ENCODE peak calls at places on chromosomes 16 and 17, in seven cellular contexts. One of them, this sample, is unnamed.

GRCh38 chr17:21353326-21354010 is 22.7 kb upstream of the KCNJ12 start:
- DNase-seq in mammary epithelial cell: no peak
- DNase-seq in mucosa of descending colon: no peak
- DNase-seq in MCF 10A: no peak
- DNase-seq in neural crest cell: no peak
- DNase-seq in pancreas: no peak
- DNase-seq in uterus: no peak
- DNase-seq in this sample: no peak

GRCh38 chr16:88593489-88593888 is 23.3 kb downstream of the ZC3H18 start:
- DNase-seq in mucosa of descending colon: no peak
- DNase-seq in uterus: no peak
- DNase-seq in pancreas: no peak
- DNase-seq in neural crest cell: no peak
- DNase-seq in mammary epithelial cell: no peak
- DNase-seq in MCF 10A: no peak
- DNase-seq in this sample: no peak

GRCh38 chr16:85606920-85607319 is 6.2 kb upstream of the GSE1 start:
- DNase-seq in neural crest cell: no peak
- DNase-seq in mammary epithelial cell: no peak
- DNase-seq in uterus: no peak
- DNase-seq in pancreas: peak
- DNase-seq in mucosa of descending colon: no peak
- DNase-seq in MCF 10A: no peak
- DNase-seq in this sample: no peak

GRCh38 chr16:87499189-87499486 is 6.3 kb upstream of the ZCCHC14 start:
- DNase-seq in mucosa of descending colon: no peak
- DNase-seq in MCF 10A: peak
- DNase-seq in pancreas: no peak
- DNase-seq in uterus: no peak
- DNase-seq in mammary epithelial cell: peak
- DNase-seq in neural crest cell: no peak
- DNase-seq in this sample: no peak

GRCh38 chr16:17125671-17126070 is 345.1 kb downstream of the XYLT1 start:
- DNase-seq in pancreas: no peak
- DNase-seq in uterus: no peak
- DNase-seq in mucosa of descending colon: no peak
- DNase-seq in neural crest cell: no peak
- DNase-seq in MCF 10A: no peak
- DNase-seq in mammary epithelial cell: peak
- DNase-seq in this sample: no peak

GRCh38 chr17:17940451-17940911 is 31.7 kb downstream of the TOM1L2 start:
- DNase-seq in mucosa of descending colon: no peak
- DNase-seq in neural crest cell: no peak
- DNase-seq in uterus: no peak
- DNase-seq in pancreas: no peak
- DNase-seq in MCF 10A: no peak
- DNase-seq in mammary epithelial cell: no peak
- DNase-seq in this sample: no peak

GRCh38 chr16:71351558-71351901 is 7.0 kb upstream of the CALB2 start:
- DNase-seq in mucosa of descending colon: no peak
- DNase-seq in neural crest cell: no peak
- DNase-seq in mammary epithelial cell: no peak
- DNase-seq in pancreas: no peak
- DNase-seq in uterus: no peak
- DNase-seq in MCF 10A: peak
- DNase-seq in this sample: no peak

GRCh38 chr16:24178496-24178895 is 77.6 kb upstream of the CACNG3 start:
- DNase-seq in mammary epithelial cell: no peak
- DNase-seq in neural crest cell: peak
- DNase-seq in pancreas: no peak
- DNase-seq in uterus: no peak
- DNase-seq in mucosa of descending colon: peak
- DNase-seq in MCF 10A: peak
- DNase-seq in this sample: no peak

GRCh38 chr17:44314869-44315661 is 6.7 kb downstream of the RUNDC3A start:
- DNase-seq in neural crest cell: no peak
- DNase-seq in mammary epithelial cell: peak
- DNase-seq in uterus: no peak
- DNase-seq in mucosa of descending colon: no peak
- DNase-seq in MCF 10A: no peak
- DNase-seq in pancreas: no peak
- DNase-seq in this sample: no peak

GRCh38 chr16:26012376-26012775 is 320.6 kb downstream of the HS3ST4 start:
- DNase-seq in MCF 10A: no peak
- DNase-seq in neural crest cell: no peak
- DNase-seq in uterus: no peak
- DNase-seq in mucosa of descending colon: no peak
- DNase-seq in pancreas: no peak
- DNase-seq in mammary epithelial cell: no peak
- DNase-seq in this sample: no peak

GRCh38 chr17:4557626-4558310 is 2.6 kb upstream of the MYBBP1A start:
- DNase-seq in neural crest cell: no peak
- DNase-seq in MCF 10A: no peak
- DNase-seq in mucosa of descending colon: no peak
- DNase-seq in mammary epithelial cell: no peak
- DNase-seq in uterus: no peak
- DNase-seq in pancreas: no peak
- DNase-seq in this sample: no peak

GRCh38 chr16:27452569-27453475 is 50.8 kb downstream of the IL21R start:
- DNase-seq in neural crest cell: no peak
- DNase-seq in MCF 10A: no peak
- DNase-seq in mucosa of descending colon: no peak
- DNase-seq in pancreas: no peak
- DNase-seq in uterus: no peak
- DNase-seq in mammary epithelial cell: no peak
- DNase-seq in this sample: no peak

GRCh38 chr17:42775534-42776098 is 2.4 kb downstream of the VPS25 start:
- DNase-seq in uterus: no peak
- DNase-seq in mammary epithelial cell: no peak
- DNase-seq in pancreas: no peak
- DNase-seq in mucosa of descending colon: no peak
- DNase-seq in MCF 10A: peak
- DNase-seq in neural crest cell: no peak
- DNase-seq in this sample: no peak

GRCh38 chr17:29433551-29433950 is 43.4 kb downstream of the TAOK1 start:
- DNase-seq in MCF 10A: no peak
- DNase-seq in neural crest cell: no peak
- DNase-seq in uterus: no peak
- DNase-seq in mucosa of descending colon: no peak
- DNase-seq in mammary epithelial cell: no peak
- DNase-seq in pancreas: no peak
- DNase-seq in this sample: no peak

GRCh38 chr16:85717393-85718152 is 28.8 kb upstream of the GINS2 start:
- DNase-seq in mucosa of descending colon: peak
- DNase-seq in neural crest cell: peak
- DNase-seq in pancreas: peak
- DNase-seq in mammary epithelial cell: no peak
- DNase-seq in MCF 10A: peak
- DNase-seq in uterus: peak
- DNase-seq in this sample: peak

GRCh38 chr16:72189865-72190371 is 18.0 kb upstream of the PMFBP1 start:
- DNase-seq in uterus: no peak
- DNase-seq in MCF 10A: peak
- DNase-seq in neural crest cell: no peak
- DNase-seq in pancreas: no peak
- DNase-seq in mammary epithelial cell: peak
- DNase-seq in mucosa of descending colon: no peak
- DNase-seq in this sample: no peak

GRCh38 chr17:75876938-75877751 is 1.2 kb downstream of the TRIM47 start:
- DNase-seq in MCF 10A: peak
- DNase-seq in mammary epithelial cell: peak
- DNase-seq in pancreas: peak
- DNase-seq in mucosa of descending colon: peak
- DNase-seq in uterus: peak
- DNase-seq in neural crest cell: no peak
- DNase-seq in this sample: peak

GRCh38 chr17:38747385-38748328 is 479 bp downstream of the PCGF2 start:
- DNase-seq in mucosa of descending colon: peak
- DNase-seq in pancreas: peak
- DNase-seq in MCF 10A: no peak
- DNase-seq in mammary epithelial cell: peak
- DNase-seq in neural crest cell: peak
- DNase-seq in uterus: peak
- DNase-seq in this sample: peak

GRCh38 chr16:26598989-26599785 is 467.5 kb upstream of the C16orf82 start:
- DNase-seq in MCF 10A: no peak
- DNase-seq in uterus: no peak
- DNase-seq in pancreas: no peak
- DNase-seq in neural crest cell: no peak
- DNase-seq in mammary epithelial cell: no peak
- DNase-seq in mucosa of descending colon: no peak
- DNase-seq in this sample: no peak

DNA sequence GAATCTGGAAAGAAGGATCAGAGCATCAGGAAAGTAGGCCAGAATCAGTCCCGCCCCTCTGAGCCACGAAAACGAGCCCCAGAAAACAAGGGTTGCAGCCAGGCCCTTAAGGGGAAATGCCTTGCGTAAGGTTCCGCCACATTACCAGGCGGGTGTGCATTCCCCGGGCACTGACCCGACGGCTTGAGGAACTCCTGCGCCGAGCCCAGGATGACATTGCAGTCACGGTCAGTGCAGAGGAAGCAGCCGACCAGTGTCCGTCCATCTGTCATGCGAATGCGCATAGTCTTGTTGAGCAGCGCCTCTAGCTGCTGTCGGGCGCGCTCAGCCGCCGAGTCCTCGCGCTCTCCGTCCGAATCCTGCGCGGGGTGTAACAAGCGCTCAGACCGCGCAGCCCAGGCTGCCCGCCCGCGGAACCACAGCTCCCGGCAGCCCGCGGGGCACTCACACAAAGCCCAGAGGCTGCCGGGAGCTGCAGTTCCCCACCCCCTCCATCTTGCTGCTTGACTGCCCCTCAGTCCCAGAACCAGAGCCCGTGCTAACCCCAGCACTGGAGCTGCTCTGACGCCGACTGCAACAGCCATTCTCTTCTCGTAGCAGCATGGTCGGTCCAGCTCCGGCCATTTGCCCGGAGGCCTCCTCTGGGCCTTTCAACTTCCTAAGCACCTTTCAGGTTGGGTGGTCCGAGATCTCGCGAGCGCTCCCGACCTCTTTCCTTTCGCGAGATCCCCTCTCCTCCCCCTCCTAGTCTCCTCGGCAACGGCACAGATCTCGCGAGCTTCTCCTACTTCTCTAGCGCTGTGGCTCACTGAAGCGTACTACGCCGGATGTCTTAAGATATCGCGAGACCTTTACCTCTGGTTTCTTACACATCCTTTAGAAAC is at the start of gene NAA38:
- DNase-seq in uterus: peak
- DNase-seq in mammary epithelial cell: peak
- DNase-seq in pancreas: peak
- DNase-seq in MCF 10A: peak
- DNase-seq in neural crest cell: peak
- DNase-seq in mucosa of descending colon: peak
- DNase-seq in this sample: peak
- TF ChIP-seq CTCF in uterus: peak
- TF ChIP-seq CTCF in mammary epithelial cell: peak
- TF ChIP-seq CTCF in pancreas: no peak
- TF ChIP-seq CTCF in MCF 10A: peak
- TF ChIP-seq CTCF in neural crest cell: peak
- TF ChIP-seq CTCF in mucosa of descending colon: peak
- TF ChIP-seq CTCF in this sample: peak

GRCh38 chr17:79924639-79924976 is 85.4 kb upstream of the CBX4 start:
- DNase-seq in mammary epithelial cell: no peak
- DNase-seq in pancreas: no peak
- DNase-seq in neural crest cell: no peak
- DNase-seq in MCF 10A: no peak
- DNase-seq in uterus: no peak
- DNase-seq in mucosa of descending colon: no peak
- DNase-seq in this sample: no peak
- TF ChIP-seq CTCF in mammary epithelial cell: no peak
- TF ChIP-seq CTCF in pancreas: no peak
- TF ChIP-seq CTCF in neural crest cell: peak
- TF ChIP-seq CTCF in MCF 10A: no peak
- TF ChIP-seq CTCF in uterus: no peak
- TF ChIP-seq CTCF in mucosa of descending colon: no peak
- TF ChIP-seq CTCF in this sample: no peak

DNA sequence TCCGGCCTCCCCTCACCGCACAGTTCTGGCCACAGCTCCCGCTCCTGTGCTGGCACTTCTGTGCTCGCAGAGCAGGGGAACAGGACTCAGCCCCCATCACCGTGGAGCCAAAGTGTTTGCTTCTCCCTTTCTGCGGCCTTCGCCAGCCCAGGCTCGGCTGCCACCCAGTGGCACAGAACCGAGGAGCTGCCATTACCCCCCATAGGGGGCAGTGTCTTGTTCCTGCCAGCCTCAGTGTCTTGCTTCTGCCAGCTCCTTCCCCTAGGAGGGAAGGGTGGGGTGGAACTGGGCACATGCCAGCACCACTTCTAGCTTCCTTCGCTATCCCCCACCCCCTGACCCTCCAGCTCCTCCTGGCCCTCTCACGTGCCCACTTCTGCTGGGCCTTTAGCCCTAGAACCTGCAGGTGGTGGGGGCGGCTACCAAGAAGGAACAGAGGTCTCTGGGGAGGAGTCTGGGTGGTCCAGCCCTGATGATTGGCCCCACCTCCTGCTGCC is 645 bp upstream of the ELMO3 start:
- DNase-seq in mammary epithelial cell: peak
- DNase-seq in MCF 10A: peak
- DNase-seq in uterus: no peak
- DNase-seq in mucosa of descending colon: peak
- DNase-seq in neural crest cell: no peak
- DNase-seq in pancreas: no peak
- DNase-seq in this sample: peak
- TF ChIP-seq CTCF in mammary epithelial cell: peak
- TF ChIP-seq CTCF in MCF 10A: peak
- TF ChIP-seq CTCF in uterus: peak
- TF ChIP-seq CTCF in mucosa of descending colon: peak
- TF ChIP-seq CTCF in neural crest cell: peak
- TF ChIP-seq CTCF in pancreas: peak
- TF ChIP-seq CTCF in this sample: peak

DNA sequence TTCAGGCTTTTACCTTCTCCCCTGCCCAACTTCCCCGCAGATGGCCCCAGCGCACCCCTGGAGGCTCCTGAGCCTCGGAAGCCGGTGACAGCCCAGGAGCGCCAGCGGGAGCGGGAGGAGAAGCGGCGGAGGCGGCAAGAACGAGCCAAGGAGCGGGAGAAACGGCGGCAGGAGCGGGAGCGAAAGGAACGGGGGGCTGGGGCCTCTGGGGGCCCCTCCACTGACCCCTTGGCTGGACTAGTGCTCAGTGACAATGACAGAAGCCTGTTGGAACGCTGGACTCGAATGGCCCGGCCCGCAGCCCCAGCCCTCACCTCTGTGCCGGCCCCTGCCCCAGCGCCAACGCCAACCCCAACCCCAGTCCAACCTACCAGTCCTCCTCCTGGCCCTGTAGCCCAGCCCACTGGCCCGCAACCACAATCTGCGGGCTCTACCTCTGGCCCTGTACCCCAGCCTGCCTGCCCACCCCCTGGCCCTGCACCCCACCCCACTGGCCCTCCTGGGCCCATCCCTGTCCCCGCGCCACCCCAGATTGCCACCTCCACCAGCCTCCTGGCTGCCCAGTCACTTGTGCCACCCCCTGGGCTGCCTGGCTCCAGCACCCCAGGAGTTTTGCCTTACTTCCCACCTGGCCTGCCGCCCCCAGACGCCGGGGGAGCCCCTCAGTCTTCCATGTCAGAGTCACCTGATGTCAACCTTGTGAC is 3.6 kb downstream of the MAPK7 start:
- DNase-seq in neural crest cell: no peak
- DNase-seq in mammary epithelial cell: no peak
- DNase-seq in mucosa of descending colon: no peak
- DNase-seq in pancreas: no peak
- DNase-seq in uterus: peak
- DNase-seq in MCF 10A: no peak
- DNase-seq in this sample: no peak
- TF ChIP-seq CTCF in neural crest cell: no peak
- TF ChIP-seq CTCF in mammary epithelial cell: no peak
- TF ChIP-seq CTCF in mucosa of descending colon: no peak
- TF ChIP-seq CTCF in pancreas: no peak
- TF ChIP-seq CTCF in uterus: no peak
- TF ChIP-seq CTCF in MCF 10A: no peak
- TF ChIP-seq CTCF in this sample: no peak